ENCODE peak calls at places on chromosomes 4 and X, in seven cellular contexts. M, C, J, Q, H, L and E are unnamed samples.

GRCh38 chr4:46549125-46549524 is 159.2 kb upstream of the GABRA2 start:
- DNase-seq in J (no peak), M (no peak), Q (no peak), H (no peak), C (no peak), L (no peak), E (no peak)

GRCh38 chrX:27186671-27187070 is 276.5 kb downstream of the PPP4R3C start:
- DNase-seq in C (no peak), H (no peak), J (peak; percentile 31), M (no peak), L (peak; percentile 13), Q (no peak), E (no peak)

GRCh38 chr4:7798215-7798995 is 141.3 kb downstream of the AFAP1 start:
- DNase-seq in L (no peak), J (no peak), Q (no peak), M (no peak), H (no peak), C (no peak), E (no peak)

GRCh38 chrX:40496728-40497127 is 84.0 kb upstream of the ATP6AP2 start:
- DNase-seq in H (peak; percentile 13), M (no peak), J (peak; percentile 62), C (no peak), L (peak; percentile 4), Q (no peak), E (no peak)

GRCh38 chrX:47846070-47846469 is 9.4 kb downstream of the ZNF81 start:
- DNase-seq in L (no peak), J (no peak), Q (no peak), M (no peak), C (no peak), H (no peak), E (no peak)

GRCh38 chrX:54529166-54529558 is 857 bp upstream of the GNL3L start:
- DNase-seq in H (no peak), C (no peak), L (no peak), J (no peak), Q (no peak), M (no peak), E (no peak)

GRCh38 chrX:111181883-111182400 is 86.0 kb downstream of the PAK3 start:
- DNase-seq in Q (no peak), H (no peak), M (no peak), L (no peak), C (no peak), J (no peak), E (no peak)

GRCh38 chr4:159420162-159421057 is 317.5 kb downstream of the RAPGEF2 start:
- DNase-seq in C (no peak), L (peak; percentile 98), M (no peak), H (no peak), J (peak; percentile 17), Q (no peak), E (no peak)

GRCh38 chr4:37644962-37645361 is 41.2 kb downstream of the RELL1 start:
- DNase-seq in Q (no peak), M (no peak), H (no peak), L (no peak), C (no peak), J (peak; percentile 42), E (no peak)

GRCh38 chr4:48290146-48290772 is 20.6 kb upstream of the TEC start:
- DNase-seq in H (no peak), C (no peak), L (peak; percentile 19), J (peak; percentile 33), Q (no peak), M (no peak), E (no peak)

GRCh38 chr4:26557164-26557563 is 26.7 kb upstream of the TBC1D19 start:
- DNase-seq in C (no peak), M (no peak), J (peak; percentile 27), L (no peak), H (no peak), Q (no peak), E (no peak)

DNA sequence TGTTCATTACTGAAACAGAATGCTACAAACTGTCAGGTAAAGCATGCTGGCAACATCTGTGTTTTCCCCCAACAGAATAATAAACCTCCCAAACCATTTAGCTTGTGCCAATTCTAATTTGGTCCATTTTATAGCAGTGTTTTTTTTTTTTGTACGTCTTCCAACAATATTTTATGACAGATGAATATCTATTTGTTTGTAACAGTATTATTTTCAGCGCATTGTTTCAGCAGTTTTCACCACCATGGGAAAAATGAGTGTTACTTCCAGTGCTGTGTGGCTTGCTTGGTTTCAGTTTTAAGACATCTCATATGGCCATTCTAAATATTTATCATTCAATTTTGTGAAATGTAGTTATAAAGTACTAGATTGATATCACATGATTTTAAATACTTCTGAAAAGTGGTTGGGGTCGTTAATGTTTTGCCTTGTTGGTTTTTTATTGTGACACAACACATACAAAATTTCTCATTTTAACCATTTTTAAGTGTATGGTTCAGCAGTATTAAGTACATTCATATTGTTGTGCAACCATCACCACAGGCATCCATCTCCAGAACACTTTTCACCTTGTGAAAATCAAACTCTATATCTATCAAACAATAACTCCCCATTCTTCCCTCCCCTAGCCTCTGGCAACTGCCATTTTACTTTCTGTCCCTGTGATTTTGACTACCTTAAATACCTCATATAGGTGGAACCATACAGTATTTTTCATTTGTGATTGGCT is 25.6 kb upstream of the TBC1D19 start:
- DNase-seq in Q (no peak), C (no peak), M (no peak), L (no peak), H (no peak), J (no peak), E (no peak)
- H3K4me3 ChIP-seq in Q (no peak overlapping the region), C (no peak overlapping the region), M (no peak overlapping the region), L (no peak overlapping the region), H (no peak overlapping the region), J (no peak overlapping the region), E (no peak overlapping the region)

DNA sequence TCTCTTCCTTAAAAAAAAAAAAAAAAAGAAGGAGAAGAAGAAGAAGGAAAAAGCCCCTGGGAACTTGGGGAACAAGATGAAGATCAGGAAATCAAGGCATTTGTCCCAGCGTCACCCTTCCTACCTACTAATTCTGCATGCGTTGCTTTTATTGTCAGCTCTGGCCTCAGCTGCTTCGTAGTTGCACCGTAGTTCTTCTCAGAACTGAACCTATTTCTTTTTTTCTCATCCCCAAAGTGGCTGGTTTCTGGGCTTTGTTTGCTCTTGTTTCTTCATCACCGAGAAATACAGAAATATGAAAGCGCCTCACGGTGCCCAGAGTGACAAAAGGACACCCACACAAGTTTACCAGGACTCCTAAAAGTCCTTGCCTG is 891 bp downstream of the PRKG2 start:
- DNase-seq in C (no peak), Q (no peak), J (no peak), L (no peak), M (no peak), H (no peak), E (no peak)
- H3K4me3 ChIP-seq in C (no peak overlapping the region), Q (peak overlapping the region; percentile 53), J (peak overlapping the region; percentile 43), L (no peak overlapping the region), M (peak overlapping the region; percentile 37), H (no peak overlapping the region), E (peak overlapping the region; percentile 34)

GRCh38 chrX:70423937-70424336 is 823 bp downstream of the GDPD2 start:
- DNase-seq in J (no peak), L (no peak), C (no peak), Q (no peak), M (no peak), H (no peak), E (no peak)

GRCh38 chrX:70426286-70427278 is 3.5 kb downstream of the GDPD2 start:
- DNase-seq in C (no peak), H (no peak), L (no peak), Q (no peak), M (no peak), J (no peak), E (no peak)

GRCh38 chrX:70421618-70422017 is 1.5 kb upstream of the GDPD2 start:
- DNase-seq in Q (no peak), C (no peak), M (no peak), H (no peak), J (no peak), L (no peak), E (no peak)

GRCh38 chrX:70424801-70425200 is 1.7 kb downstream of the GDPD2 start:
- DNase-seq in L (no peak), M (no peak), J (no peak), Q (no peak), H (no peak), C (no peak), E (no peak)

GRCh38 chrX:70422886-70423336 is at the start of gene GDPD2:
- DNase-seq in L (peak; percentile 50), C (no peak), H (no peak), J (peak; percentile 48), Q (peak; percentile 39), M (no peak), E (no peak)
- H3K4me3 ChIP-seq in L (no peak within 1 kb of the TSS), C (no peak within 1 kb of the TSS), H (no peak within 1 kb of the TSS), J (no peak within 1 kb of the TSS), Q (no peak within 1 kb of the TSS), M (no peak within 1 kb of the TSS), E (no peak within 1 kb of the TSS)

DNA sequence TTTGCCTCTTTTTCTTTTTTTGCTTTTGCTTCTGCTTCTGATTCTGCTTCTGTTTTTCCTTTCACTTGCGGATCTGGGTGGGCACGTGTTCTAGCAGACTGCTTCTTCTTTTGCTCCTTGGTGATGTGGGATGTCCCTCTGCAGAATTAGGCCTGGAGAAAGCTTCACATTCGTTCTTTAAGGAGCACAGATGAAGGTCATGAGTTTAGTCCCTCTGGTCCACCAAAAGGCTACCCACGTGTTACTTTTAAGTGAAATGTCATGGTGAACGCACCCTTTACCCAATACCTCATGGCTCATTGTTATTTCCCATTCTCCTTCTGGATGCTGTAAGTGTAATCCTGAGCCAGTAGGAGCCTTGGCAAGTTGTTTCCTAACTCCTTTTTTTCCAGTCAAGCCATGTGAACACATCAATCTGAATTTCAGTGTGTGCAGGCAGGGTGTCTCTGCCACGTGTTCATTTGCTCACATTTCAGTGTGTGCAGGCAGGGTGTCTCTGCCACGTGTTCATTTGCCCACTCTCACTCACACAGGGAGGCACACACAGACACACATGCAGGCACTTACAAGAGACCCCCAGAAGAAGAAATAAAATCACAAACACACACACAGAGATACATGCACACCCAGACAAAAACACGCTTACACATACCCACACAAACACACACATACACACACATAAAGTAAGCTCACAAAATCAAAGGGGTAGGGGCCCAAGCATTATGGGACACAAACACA is 36.9 kb downstream of the NBDY start:
- DNase-seq in J (peak; percentile 14), M (no peak), H (no peak), C (no peak), Q (peak; percentile 17), L (no peak), E (no peak)
- H3K4me3 ChIP-seq in J (no peak overlapping the region), M (no peak overlapping the region), H (no peak overlapping the region), C (peak overlapping the region; percentile 68), Q (no peak overlapping the region), L (no peak overlapping the region), E (no peak overlapping the region)

GRCh38 chr4:119284876-119285611 is 36.9 kb downstream of the FABP2 start:
- DNase-seq in L (no peak), M (no peak), J (peak; percentile 36), H (no peak), Q (no peak), C (no peak), E (no peak)
- H3K4me3 ChIP-seq in L (no peak overlapping the region), M (no peak overlapping the region), J (no peak overlapping the region), H (no peak overlapping the region), Q (no peak overlapping the region), C (no peak overlapping the region), E (no peak overlapping the region)

DNA sequence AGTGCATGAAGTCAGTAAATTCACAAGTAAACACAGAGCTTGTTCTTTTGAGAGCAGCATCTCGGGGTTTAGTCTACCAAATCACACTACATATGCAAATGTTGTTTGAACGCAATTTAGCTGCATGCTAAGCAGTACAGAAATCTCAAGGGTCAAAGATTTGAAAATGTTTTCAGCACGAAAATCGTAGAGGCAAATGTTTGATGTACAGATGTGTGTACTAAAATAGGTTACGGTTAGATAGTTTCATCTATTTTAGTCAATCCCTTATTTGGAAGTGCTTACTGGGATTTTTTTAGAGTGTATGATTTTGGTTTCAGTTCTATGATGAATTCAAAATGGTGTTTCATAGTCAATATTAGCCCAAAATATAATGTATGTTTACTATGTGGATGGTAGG is 1928.2 kb upstream of the TENM3 start:
- DNase-seq in Q (no peak), M (no peak), H (no peak), J (no peak), C (no peak), L (no peak), E (no peak)
- H3K4me3 ChIP-seq in Q (no peak overlapping the region), M (no peak overlapping the region), H (no peak overlapping the region), J (no peak overlapping the region), C (no peak overlapping the region), L (no peak overlapping the region), E (no peak overlapping the region)